ENCODE peak calls at places on chromosome 13, in six cellular contexts. C is AG09309; K is activated T-cell treated with anti-CD3 and anti-CD28 coated beads for 48 hours; I is activated CD8-positive, alpha-beta memory T cell treated with anti-CD3 and anti-CD28 coated beads for 1 hour; L is EL; O is AG04450. N is an unnamed sample.

GRCh38 chr13:45336025-45336800 is 4.8 kb downstream of the TPT1 start:
- DNase-seq in K (no peak), L (peak; percentile 18), I (no peak), O (no peak), C (no peak), N (no peak)

GRCh38 chr13:31094331-31095015 is 67.2 kb downstream of the HSPH1 start:
- DNase-seq in C (no peak), O (no peak), K (no peak), L (no peak), I (no peak), N (no peak)

GRCh38 chr13:114124921-114125320 is 7.5 kb downstream of the RASA3 start:
- DNase-seq in O (peak; percentile 58), I (no peak), K (no peak), C (no peak), L (peak; percentile 77), N (peak; percentile 80)

GRCh38 chr13:18952225-18953016 is 229.2 kb downstream of the TUBA3C start:
- DNase-seq in I (no peak), K (no peak), O (no peak), L (no peak), C (no peak), N (no peak)

GRCh38 chr13:79530270-79530669 is 49.3 kb downstream of the NDFIP2 start:
- DNase-seq in L (no peak), O (no peak), C (no peak), K (no peak), I (no peak), N (no peak)

GRCh38 chr13:44489751-44490150 is 86.4 kb downstream of the TSC22D1 start:
- DNase-seq in O (no peak), K (no peak), I (no peak), L (no peak), C (no peak), N (no peak)

GRCh38 chr13:86757236-86757978 is 913.8 kb upstream of the SLITRK5 start:
- DNase-seq in C (no peak), L (no peak), O (no peak), K (peak; percentile 0), I (no peak), N (peak; percentile 46)

GRCh38 chr13:94129490-94129894 is 350.0 kb downstream of the DCT start:
- DNase-seq in L (no peak), K (no peak), O (no peak), I (no peak), C (no peak), N (no peak)

GRCh38 chr13:30450066-30450465 is 15.7 kb downstream of the HMGB1 start:
- DNase-seq in I (no peak), O (no peak), K (no peak), L (no peak), C (no peak), N (no peak)

GRCh38 chr13:39483326-39483725 is 119.7 kb downstream of the LHFPL6 start:
- DNase-seq in C (peak; percentile 33), L (peak; percentile 68), O (no peak), K (no peak), I (no peak), N (no peak)

GRCh38 chr13:110106726-110107125 is 200.2 kb downstream of the COL4A1 start:
- DNase-seq in L (no peak), C (no peak), I (no peak), K (no peak), O (no peak), N (no peak)

GRCh38 chr13:77124423-77124822 is 97.5 kb upstream of the FBXL3 start:
- DNase-seq in I (no peak), C (no peak), L (no peak), O (no peak), K (no peak), N (no peak)

GRCh38 chr13:72150502-72150901 is 283.5 kb upstream of the DACH1 start:
- DNase-seq in C (no peak), K (no peak), L (no peak), O (no peak), I (no peak), N (no peak)

GRCh38 chr13:64410654-64411053 is 2819.5 kb downstream of the PCDH9 start:
- DNase-seq in C (no peak), L (no peak), O (no peak), I (no peak), K (no peak), N (no peak)

GRCh38 chr13:73698859-73699258 is 435.3 kb downstream of the KLF12 start:
- DNase-seq in I (no peak), C (no peak), O (no peak), L (peak; percentile 40), K (no peak), N (no peak)

GRCh38 chr13:56713656-56714055 is 427.1 kb upstream of the PRR20A start:
- DNase-seq in C (no peak), O (no peak), I (no peak), L (no peak), K (no peak), N (no peak)

GRCh38 chr13:31227870-31228269 is 28.1 kb downstream of the B3GLCT start:
- DNase-seq in O (no peak), I (no peak), C (no peak), K (no peak), L (no peak), N (no peak)

GRCh38 chr13:105541565-105541964 is 993.9 kb downstream of the EFNB2 start:
- DNase-seq in I (no peak), C (no peak), O (no peak), K (no peak), L (no peak), N (no peak)

GRCh38 chr13:78160793-78161192 is 242.2 kb upstream of the EDNRB start:
- DNase-seq in K (no peak), I (no peak), O (peak; percentile 61), C (peak; percentile 10), L (peak; percentile 69), N (peak; percentile 70)